ENCODE peak calls at places on chromosomes 6 and 20, in five cellular contexts. T is ovary; F is CD8-positive, alpha-beta T cell; I is CD8-positive, alpha-beta memory T cell; S is lower lobe of right lung. Z is an unnamed sample. For H3K4me1, the result is how much of the 10 kb centered on the place peaks cover.

GRCh38 chr20:41697861-41698559 is 79.8 kb upstream of the CHD6 start:
- DNase-seq in F (no peak), T (no peak), S (no peak), I (no peak), Z (no peak)

GRCh38 chr20:38804243-38804642 is 1.3 kb upstream of the PPP1R16B start:
- DNase-seq in F (no peak), I (no peak), S (no peak), T (no peak), Z (no peak)

GRCh38 chr6:37493047-37493995 is 6.4 kb downstream of the CCDC167 start:
- DNase-seq in T (no peak), F (no peak), I (no peak), S (peak), Z (no peak)

GRCh38 chr20:38315290-38315966 is 11.5 kb downstream of the BPI start:
- DNase-seq in S (no peak), F (no peak), T (peak), I (no peak), Z (no peak)

GRCh38 chr6:70520575-70520974 is 46.2 kb upstream of the SDHAF4 start:
- DNase-seq in I (no peak), F (no peak), S (no peak), T (no peak), Z (no peak)

GRCh38 chr6:73710470-73710869 is 14.5 kb downstream of the CD109 start:
- DNase-seq in I (no peak), S (no peak), F (no peak), T (no peak), Z (no peak)

GRCh38 chr6:125273965-125274364 is 27.8 kb downstream of the HDDC2 start:
- DNase-seq in S (no peak), F (no peak), T (no peak), I (no peak), Z (no peak)

GRCh38 chr6:15279047-15279661 is 33.3 kb downstream of the JARID2 start:
- DNase-seq in F (no peak), I (no peak), S (no peak), T (no peak), Z (no peak)

GRCh38 chr6:100462396-100462795 is 2.3 kb downstream of the SIM1 start:
- DNase-seq in F (no peak), I (no peak), S (no peak), T (no peak), Z (no peak)

GRCh38 chr6:100461273-100461919 is 3.3 kb downstream of the SIM1 start:
- DNase-seq in S (no peak), I (no peak), F (no peak), T (no peak), Z (no peak)

GRCh38 chr6:100460650-100461204 is 4.0 kb downstream of the SIM1 start:
- DNase-seq in F (no peak), S (no peak), T (no peak), I (no peak), Z (no peak)

GRCh38 chr6:100462990-100463684 is 1.6 kb downstream of the SIM1 start:
- DNase-seq in F (no peak), S (no peak), T (no peak), I (no peak), Z (no peak)

GRCh38 chr6:100461920-100462295 is 2.8 kb downstream of the SIM1 start:
- DNase-seq in T (no peak), I (no peak), F (no peak), S (no peak), Z (no peak)
- H3K4me3 ChIP-seq in T (no peak), I (no peak), F (no peak), S (no peak), Z (no peak)

DNA sequence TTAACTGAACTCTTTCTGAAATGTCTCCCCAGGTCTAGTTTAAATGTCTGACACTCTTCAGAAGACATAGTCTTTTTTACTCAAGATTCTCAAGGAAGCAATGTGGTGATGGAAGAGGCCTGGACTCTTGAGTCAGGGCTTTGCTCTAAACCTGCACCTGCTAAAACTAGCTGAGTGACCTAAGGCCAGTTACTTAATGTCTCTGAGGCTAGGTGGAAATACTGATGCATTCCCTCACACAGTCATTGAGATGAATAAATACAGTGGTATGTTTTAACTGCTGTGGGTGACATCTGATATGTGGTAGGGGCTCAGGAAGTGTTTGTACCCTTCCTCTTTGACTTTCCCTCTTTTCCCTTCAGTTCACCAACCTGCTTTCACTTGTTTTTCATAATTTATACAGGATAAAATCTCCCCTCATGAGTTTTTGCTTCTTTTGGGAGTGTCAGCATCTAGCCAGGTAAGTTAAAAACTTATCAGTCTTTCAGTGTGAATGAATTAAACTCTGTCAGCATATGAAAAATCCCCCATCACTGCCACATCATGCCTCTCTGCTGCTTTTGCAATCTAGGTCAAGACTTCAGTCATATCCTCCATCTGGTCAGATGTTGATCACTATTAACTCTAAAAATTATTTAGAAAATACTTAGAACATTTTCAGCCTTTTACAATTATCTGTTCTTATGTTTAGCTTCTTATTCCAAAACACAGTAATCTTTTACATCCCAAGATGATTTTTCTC is 178.7 kb upstream of the TNFAIP3 start:
- DNase-seq in S (no peak), T (no peak), I (no peak), F (no peak), Z (no peak)
- H3K27ac ChIP-seq in S (no peak), T (no peak), I (no peak), F (no peak), Z (no peak)

GRCh38 chr6:153538491-153538890 is 407.4 kb upstream of the RGS17 start:
- DNase-seq in T (no peak), S (no peak), I (no peak), F (no peak), Z (no peak)
- H3K4me1 ChIP-seq in T (under half), S (under half), I (under half), F (under half), Z (under half)

DNA sequence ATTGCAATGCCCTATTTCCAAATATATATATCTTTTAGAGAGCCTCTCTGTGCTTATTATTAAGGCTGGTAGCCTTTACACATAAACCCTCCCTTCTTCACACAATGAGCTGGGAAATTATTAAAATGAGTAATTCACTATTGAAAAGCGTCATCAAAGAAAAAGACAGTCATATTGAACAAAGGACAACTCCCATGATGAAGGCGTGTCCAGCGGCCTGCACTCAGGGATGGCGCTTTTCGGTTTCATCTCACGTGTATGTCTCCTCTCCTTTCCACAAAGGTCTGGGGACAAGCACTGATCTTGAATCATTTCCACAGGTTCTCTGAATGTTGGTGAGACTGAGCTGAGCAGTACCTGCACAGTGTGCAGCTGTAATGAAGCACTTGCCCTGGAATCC is 3.5 kb downstream of the SERPINB9 start:
- DNase-seq in S (no peak), F (no peak), I (no peak), T (no peak), Z (no peak)
- H3K4me3 ChIP-seq in S (no peak), F (peak), I (peak), T (no peak), Z (no peak)

DNA sequence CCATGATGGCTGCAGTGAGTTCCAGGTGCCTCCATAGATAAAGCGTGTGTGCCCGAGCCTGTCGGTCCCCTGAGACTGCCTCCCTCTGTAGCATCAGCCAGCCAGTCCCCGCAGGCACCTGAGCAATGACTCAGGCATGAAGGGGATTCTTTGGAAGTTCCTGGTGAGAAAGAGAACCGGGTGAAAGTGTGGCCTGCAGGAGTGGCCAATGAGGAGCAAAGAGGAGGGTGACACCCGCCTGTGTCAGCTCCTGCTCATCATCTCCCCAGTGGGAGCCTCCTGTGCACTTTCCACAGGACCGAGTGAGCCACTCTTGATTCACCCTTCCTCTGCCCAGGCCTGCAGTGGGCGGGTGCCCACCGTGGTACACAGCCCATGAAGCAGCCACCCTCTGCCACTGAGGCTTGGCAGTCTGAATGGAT is 71.2 kb upstream of the PTPN1 start:
- DNase-seq in S (no peak), F (no peak), I (no peak), T (no peak), Z (no peak)
- H3K27ac ChIP-seq in S (no peak), F (no peak), I (no peak), T (no peak), Z (no peak)

GRCh38 chr20:17650301-17650761 is 31.7 kb downstream of the RRBP1 start:
- DNase-seq in I (no peak), T (peak), F (no peak), S (no peak), Z (no peak)
- H3K4me1 ChIP-seq in I (under half), T (under half), F (under half), S (half or more), Z (under half)

DNA sequence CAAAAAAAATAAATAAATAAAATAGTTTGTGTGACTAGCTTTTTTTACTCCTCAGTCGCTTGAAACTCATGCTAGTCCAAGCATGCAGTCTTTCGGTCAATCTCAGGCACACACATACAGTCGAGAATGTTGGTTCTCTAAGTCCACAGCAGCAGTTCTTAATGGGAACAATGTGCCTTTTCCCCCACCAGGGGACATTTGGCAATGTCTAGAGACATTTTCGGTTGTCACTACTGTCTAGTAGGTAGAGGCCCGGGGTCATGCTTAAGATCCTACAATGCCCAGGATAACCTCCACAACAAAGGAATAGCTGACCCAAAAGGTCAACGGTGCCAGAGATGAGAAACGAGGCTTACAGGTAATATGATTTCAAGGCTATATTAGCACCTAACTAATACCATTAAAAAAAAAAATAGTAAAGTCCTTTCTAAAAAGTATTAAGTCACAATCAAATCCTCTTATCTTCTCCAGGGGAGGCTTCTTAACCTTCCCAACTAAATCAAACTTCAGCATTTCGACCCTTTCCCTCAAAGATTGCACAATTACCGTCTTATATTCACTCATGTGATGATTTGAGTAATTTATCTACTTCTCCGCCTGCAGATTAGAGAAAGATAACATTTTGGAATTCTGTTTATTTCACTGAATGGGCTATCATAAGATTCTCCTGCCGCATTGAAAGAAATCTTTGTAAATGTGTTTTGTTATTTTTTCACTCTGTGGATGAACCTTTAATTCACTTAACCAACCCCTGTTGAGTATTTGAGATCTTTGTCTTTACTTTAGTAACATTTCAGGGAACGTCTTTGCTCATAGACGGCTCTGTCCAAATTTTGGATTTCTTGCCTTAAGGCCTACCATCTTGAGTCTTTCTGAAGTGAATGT is 8.1 kb upstream of the SALL4 start:
- DNase-seq in F (no peak), I (no peak), T (no peak), S (no peak), Z (no peak)
- H3K4me3 ChIP-seq in F (no peak), I (no peak), T (no peak), S (no peak), Z (no peak)

Z was measured in right cardiac atrium.